ENCODE peak calls at places on chromosome 10, in eight cellular contexts. One of them, this sample, is unnamed.

GRCh38 chr10:100518761-100519241 is 860 bp downstream of the SEC31B start:
- DNase-seq in GM03348: peak
- DNase-seq in colonic mucosa: peak
- DNase-seq in H9: peak
- DNase-seq in upper lobe of left lung: no peak
- DNase-seq in LHCN-M2: peak
- DNase-seq in T-helper 9 cell: peak
- DNase-seq in RCC 7860: peak
- DNase-seq in this sample: peak

GRCh38 chr10:132515811-132516726 is 21.5 kb upstream of the INPP5A start:
- DNase-seq in GM03348: no peak
- DNase-seq in colonic mucosa: no peak
- DNase-seq in H9: peak
- DNase-seq in upper lobe of left lung: peak
- DNase-seq in LHCN-M2: no peak
- DNase-seq in T-helper 9 cell: no peak
- DNase-seq in RCC 7860: no peak
- DNase-seq in this sample: no peak

GRCh38 chr10:13499150-13499549 is 29.7 kb downstream of the BEND7 start:
- DNase-seq in GM03348: no peak
- DNase-seq in colonic mucosa: no peak
- DNase-seq in H9: no peak
- DNase-seq in upper lobe of left lung: no peak
- DNase-seq in LHCN-M2: no peak
- DNase-seq in T-helper 9 cell: no peak
- DNase-seq in RCC 7860: no peak
- DNase-seq in this sample: no peak

GRCh38 chr10:5668429-5668828 is 2.0 kb upstream of the ASB13 start:
- DNase-seq in GM03348: no peak
- DNase-seq in colonic mucosa: peak
- DNase-seq in H9: no peak
- DNase-seq in upper lobe of left lung: no peak
- DNase-seq in LHCN-M2: no peak
- DNase-seq in T-helper 9 cell: no peak
- DNase-seq in RCC 7860: no peak
- DNase-seq in this sample: no peak

GRCh38 chr10:27646194-27646593 is 99.4 kb downstream of the MKX start:
- DNase-seq in GM03348: peak
- DNase-seq in colonic mucosa: no peak
- DNase-seq in H9: no peak
- DNase-seq in upper lobe of left lung: no peak
- DNase-seq in LHCN-M2: no peak
- DNase-seq in T-helper 9 cell: no peak
- DNase-seq in RCC 7860: no peak
- DNase-seq in this sample: no peak

GRCh38 chr10:97629289-97629688 is 4.0 kb downstream of the MORN4 start:
- DNase-seq in GM03348: no peak
- DNase-seq in colonic mucosa: no peak
- DNase-seq in H9: no peak
- DNase-seq in upper lobe of left lung: no peak
- DNase-seq in LHCN-M2: no peak
- DNase-seq in T-helper 9 cell: no peak
- DNase-seq in RCC 7860: peak
- DNase-seq in this sample: no peak

GRCh38 chr10:121662945-121663917 is 65.0 kb upstream of the FGFR2 start:
- DNase-seq in GM03348: no peak
- DNase-seq in colonic mucosa: peak
- DNase-seq in H9: peak
- DNase-seq in upper lobe of left lung: no peak
- DNase-seq in LHCN-M2: no peak
- DNase-seq in T-helper 9 cell: no peak
- DNase-seq in RCC 7860: no peak
- DNase-seq in this sample: no peak

GRCh38 chr10:81479316-81479715 is 395.7 kb upstream of the NRG3 start:
- DNase-seq in GM03348: no peak
- DNase-seq in colonic mucosa: no peak
- DNase-seq in H9: no peak
- DNase-seq in upper lobe of left lung: no peak
- DNase-seq in LHCN-M2: no peak
- DNase-seq in T-helper 9 cell: no peak
- DNase-seq in RCC 7860: no peak
- DNase-seq in this sample: peak

GRCh38 chr10:69071610-69072009 is 16.3 kb upstream of the SRGN start:
- DNase-seq in GM03348: no peak
- DNase-seq in colonic mucosa: no peak
- DNase-seq in H9: no peak
- DNase-seq in upper lobe of left lung: no peak
- DNase-seq in LHCN-M2: no peak
- DNase-seq in T-helper 9 cell: no peak
- DNase-seq in RCC 7860: no peak
- DNase-seq in this sample: no peak

GRCh38 chr10:50851884-50852671 is 33.3 kb downstream of the A1CF start:
- DNase-seq in GM03348: no peak
- DNase-seq in colonic mucosa: no peak
- DNase-seq in H9: no peak
- DNase-seq in upper lobe of left lung: no peak
- DNase-seq in LHCN-M2: no peak
- DNase-seq in T-helper 9 cell: no peak
- DNase-seq in RCC 7860: no peak
- DNase-seq in this sample: peak

GRCh38 chr10:73920084-73920483 is 9.2 kb downstream of the PLAU start:
- DNase-seq in GM03348: peak
- DNase-seq in colonic mucosa: peak
- DNase-seq in H9: no peak
- DNase-seq in upper lobe of left lung: no peak
- DNase-seq in LHCN-M2: peak
- DNase-seq in T-helper 9 cell: no peak
- DNase-seq in RCC 7860: no peak
- DNase-seq in this sample: no peak

GRCh38 chr10:13922591-13922990 is 335.8 kb downstream of the PRPF18 start:
- DNase-seq in GM03348: peak
- DNase-seq in colonic mucosa: no peak
- DNase-seq in H9: no peak
- DNase-seq in upper lobe of left lung: no peak
- DNase-seq in LHCN-M2: peak
- DNase-seq in T-helper 9 cell: no peak
- DNase-seq in RCC 7860: peak
- DNase-seq in this sample: no peak

GRCh38 chr10:48667960-48668541 is 16.6 kb upstream of the WDFY4 start:
- DNase-seq in GM03348: no peak
- DNase-seq in colonic mucosa: no peak
- DNase-seq in H9: no peak
- DNase-seq in upper lobe of left lung: no peak
- DNase-seq in LHCN-M2: peak
- DNase-seq in T-helper 9 cell: no peak
- DNase-seq in RCC 7860: no peak
- DNase-seq in this sample: no peak

GRCh38 chr10:72353963-72354355 is 760 bp downstream of the DNAJB12 start:
- DNase-seq in GM03348: peak
- DNase-seq in colonic mucosa: no peak
- DNase-seq in H9: no peak
- DNase-seq in upper lobe of left lung: peak
- DNase-seq in LHCN-M2: peak
- DNase-seq in T-helper 9 cell: no peak
- DNase-seq in RCC 7860: peak
- DNase-seq in this sample: no peak

GRCh38 chr10:3886191-3886590 is 101.2 kb upstream of the KLF6 start:
- DNase-seq in GM03348: no peak
- DNase-seq in colonic mucosa: no peak
- DNase-seq in H9: peak
- DNase-seq in upper lobe of left lung: peak
- DNase-seq in LHCN-M2: no peak
- DNase-seq in T-helper 9 cell: no peak
- DNase-seq in RCC 7860: peak
- DNase-seq in this sample: no peak

GRCh38 chr10:46052057-46052790 is 6.2 kb upstream of the MSMB start:
- DNase-seq in GM03348: no peak
- DNase-seq in colonic mucosa: no peak
- DNase-seq in H9: no peak
- DNase-seq in upper lobe of left lung: no peak
- DNase-seq in LHCN-M2: no peak
- DNase-seq in T-helper 9 cell: no peak
- DNase-seq in RCC 7860: no peak
- DNase-seq in this sample: no peak

GRCh38 chr10:78656815-78657621 is 411.7 kb upstream of the ZMIZ1 start:
- DNase-seq in GM03348: no peak
- DNase-seq in colonic mucosa: peak
- DNase-seq in H9: no peak
- DNase-seq in upper lobe of left lung: peak
- DNase-seq in LHCN-M2: no peak
- DNase-seq in T-helper 9 cell: no peak
- DNase-seq in RCC 7860: no peak
- DNase-seq in this sample: no peak